ENCODE peak calls at places on chromosome 13, in six cellular contexts. I is activated naive CD4-positive, alpha-beta T cell treated with anti-CD3 and anti-CD28 coated beads for 36 hours; H is activated CD4-positive, alpha-beta T cell treated with anti-CD3 and anti-CD28 coated beads, Interleukin-2, amount 50 U/mL, for 1 hour; N is EL; O is NCI-H187; A is NCI-H1417 treated with DMSO at 0.1 percent for 48 hours. M is an unnamed sample.

GRCh38 chr13:72726721-72727416 is 560 bp downstream of the MZT1 start:
- DNase-seq in I (peak; percentile 58), H (peak; percentile 19), N (peak; percentile 32), O (peak; percentile 20), A (no peak), M (peak; percentile 33)

GRCh38 chr13:108834193-108834592 is 204.8 kb downstream of the MYO16 start:
- DNase-seq in I (no peak), H (no peak), N (no peak), O (no peak), A (no peak), M (no peak)

GRCh38 chr13:33108620-33109019 is 92.4 kb downstream of the KL start:
- DNase-seq in I (no peak), H (no peak), N (peak; percentile 75), O (no peak), A (no peak), M (no peak)

GRCh38 chr13:50993371-50993770 is 83.8 kb downstream of the RNASEH2B start:
- DNase-seq in I (no peak), H (no peak), N (no peak), O (no peak), A (no peak), M (no peak)

GRCh38 chr13:37640499-37640898 is 41.9 kb upstream of the POSTN start:
- DNase-seq in I (no peak), H (no peak), N (peak; percentile 75), O (no peak), A (no peak), M (no peak)

GRCh38 chr13:41231786-41232185 is 31.6 kb downstream of the MTRF1 start:
- DNase-seq in I (no peak), H (no peak), N (no peak), O (no peak), A (no peak), M (no peak)

GRCh38 chr13:113548171-113548641 is 36.3 kb upstream of the TFDP1 start:
- DNase-seq in I (no peak), H (no peak), N (no peak), O (peak; percentile 52), A (peak; percentile 48), M (no peak)

GRCh38 chr13:30042272-30042671 is 191.9 kb upstream of the UBL3 start:
- DNase-seq in I (no peak), H (no peak), N (no peak), O (no peak), A (no peak), M (no peak)

GRCh38 chr13:75194717-75195116 is 287.3 kb downstream of the TBC1D4 start:
- DNase-seq in I (no peak), H (no peak), N (no peak), O (no peak), A (no peak), M (no peak)

GRCh38 chr13:83618966-83619365 is 263.3 kb downstream of the SLITRK1 start:
- DNase-seq in I (no peak), H (no peak), N (peak; percentile 40), O (no peak), A (no peak), M (no peak)

GRCh38 chr13:76164290-76164689 is 528.2 kb downstream of the LMO7 start:
- DNase-seq in I (no peak), H (no peak), N (peak; percentile 2), O (no peak), A (no peak), M (peak; percentile 4)

GRCh38 chr13:79803939-79804487 is 323.1 kb downstream of the NDFIP2 start:
- DNase-seq in I (no peak), H (no peak), N (no peak), O (no peak), A (no peak), M (no peak)

GRCh38 chr13:111209613-111210012 is 94.5 kb downstream of the ARHGEF7 start:
- DNase-seq in I (no peak), H (no peak), N (no peak), O (no peak), A (no peak), M (no peak)

GRCh38 chr13:35475960-35476943 is at the start of gene MAB21L1:
- DNase-seq in I (peak; percentile 21), H (no peak), N (peak; percentile 95), O (peak; percentile 58), A (peak; percentile 35), M (peak; percentile 49)

GRCh38 chr13:92259523-92259922 is 861.1 kb downstream of the GPC5 start:
- DNase-seq in I (no peak), H (no peak), N (no peak), O (no peak), A (no peak), M (no peak)

GRCh38 chr13:101514695-101515275 is 62.3 kb downstream of the ITGBL1 start:
- DNase-seq in I (peak; percentile 29), H (peak; percentile 1), N (peak; percentile 70), O (peak; percentile 62), A (peak; percentile 43), M (no peak)

GRCh38 chr13:20424559-20424852 is 101.2 kb downstream of the CRYL1 start:
- DNase-seq in I (no peak), H (no peak), N (no peak), O (no peak), A (no peak), M (no peak)

GRCh38 chr13:24627864-24628418 is 52.3 kb upstream of the ATP12A start:
- DNase-seq in I (no peak), H (no peak), N (no peak), O (peak; percentile 2), A (no peak), M (no peak)

GRCh38 chr13:73220966-73221720 is 162.3 kb downstream of the KLF5 start:
- DNase-seq in I (no peak), H (no peak), N (peak; percentile 26), O (no peak), A (no peak), M (no peak)

GRCh38 chr13:29925457-29925856 is 75.0 kb upstream of the UBL3 start:
- DNase-seq in I (no peak), H (no peak), N (peak; percentile 81), O (no peak), A (no peak), M (no peak)

GRCh38 chr13:97275265-97275664 is 53.1 kb downstream of the MBNL2 start:
- DNase-seq in I (no peak), H (no peak), N (peak; percentile 90), O (no peak), A (no peak), M (no peak)

GRCh38 chr13:113544896-113545295 is 39.7 kb upstream of the TFDP1 start:
- DNase-seq in I (no peak), H (no peak), N (no peak), O (no peak), A (no peak), M (no peak)

GRCh38 chr13:45749026-45749759 is 47.1 kb downstream of the CBY2 start:
- DNase-seq in I (no peak), H (no peak), N (no peak), O (no peak), A (no peak), M (no peak)

GRCh38 chr13:26839682-26840081 is 79.1 kb upstream of the GPR12 start:
- DNase-seq in I (no peak), H (no peak), N (no peak), O (no peak), A (no peak), M (no peak)

GRCh38 chr13:68490594-68490993 is 1260.5 kb upstream of the PCDH9 start:
- DNase-seq in I (no peak), H (no peak), N (no peak), O (no peak), A (no peak), M (no peak)

GRCh38 chr13:54593504-54593903 is 1564.9 kb downstream of the OLFM4 start:
- DNase-seq in I (no peak), H (no peak), N (no peak), O (no peak), A (no peak), M (no peak)

GRCh38 chr13:68908879-68909278 is 1198.7 kb upstream of the ATXN8OS start:
- DNase-seq in I (no peak), H (no peak), N (no peak), O (no peak), A (no peak), M (no peak)

GRCh38 chr13:100549316-100549715 is 39.3 kb downstream of the GGACT start:
- DNase-seq in I (no peak), H (no peak), N (no peak), O (no peak), A (no peak), M (no peak)

GRCh38 chr13:95188128-95188527 is 113.1 kb downstream of the ABCC4 start:
- DNase-seq in I (no peak), H (no peak), N (no peak), O (no peak), A (no peak), M (no peak)

GRCh38 chr13:98054301-98054700 is 88.6 kb upstream of the FARP1 start:
- DNase-seq in I (no peak), H (no peak), N (no peak), O (no peak), A (no peak), M (no peak)

GRCh38 chr13:27279506-27279905 is 8.9 kb downstream of the RASL11A start:
- DNase-seq in I (no peak), H (no peak), N (no peak), O (no peak), A (no peak), M (no peak)

GRCh38 chr13:42000836-42001235 is 39.9 kb upstream of the VWA8 start:
- DNase-seq in I (no peak), H (no peak), N (peak; percentile 20), O (no peak), A (no peak), M (no peak)